ENCODE peak calls at places on chromosomes 6 and 20, in six cellular contexts. L is Daoy; P is effector memory CD4-positive, alpha-beta T cell; A is T-cell; M is activated naive CD8-positive, alpha-beta T cell treated with anti-CD3 and anti-CD28 coated beads, Interleukin-2, amount 50 U/mL, for 16 hours; S is left ventricle myocardium inferior. I is an unnamed sample.

GRCh38 chr6:104984831-104985230 is 27.9 kb downstream of the LIN28B start:
- DNase-seq in L (no peak), P (no peak), S (no peak), M (no peak), A (no peak), I (no peak)

GRCh38 chr20:31494131-31494530 is 19.0 kb downstream of the REM1 start:
- DNase-seq in A (no peak), P (no peak), L (no peak), S (no peak), M (no peak), I (no peak)

GRCh38 chr20:15940127-15940526 is 633.1 kb downstream of the KIF16B start:
- DNase-seq in A (no peak), S (no peak), P (no peak), M (no peak), L (no peak), I (no peak)

GRCh38 chr6:53615633-53616449 is 49.7 kb downstream of the KLHL31 start:
- DNase-seq in M (no peak), A (no peak), L (peak; percentile 69), S (no peak), P (no peak), I (no peak)

GRCh38 chr6:53300656-53301551 is 47.8 kb downstream of the ELOVL5 start:
- DNase-seq in P (peak; percentile 59), M (no peak), A (peak; percentile 20), S (peak; percentile 24), L (peak; percentile 91), I (no peak)

GRCh38 chr6:6674872-6675271 is 86.4 kb downstream of the LY86 start:
- DNase-seq in S (no peak), L (no peak), A (no peak), M (no peak), P (no peak), I (no peak)

GRCh38 chr20:61852268-61853072 is 213.2 kb downstream of the TAF4 start:
- DNase-seq in P (no peak), A (no peak), L (no peak), S (no peak), M (no peak), I (no peak)

GRCh38 chr6:89689732-89690131 is 51.2 kb upstream of the LYRM2 start:
- DNase-seq in A (no peak), M (no peak), S (no peak), P (no peak), L (no peak), I (no peak)

GRCh38 chr20:40930561-40930960 is 98.1 kb upstream of the TOP1 start:
- DNase-seq in P (no peak), L (no peak), M (no peak), A (no peak), S (no peak), I (no peak)

GRCh38 chr20:62822788-62823651 is 6.2 kb downstream of the COL9A3 start:
- DNase-seq in A (no peak), S (no peak), M (no peak), P (no peak), L (peak; percentile 75), I (no peak)

I was measured in cortex of kidney.